ENCODE peak calls at places on chromosome 16, in eight cellular contexts. F is Peyer's patch, W is IMR-90, V is body of pancreas, R is stomach, U is spleen, D is prostate gland, P is GM12891. M is an unnamed sample.

GRCh38 chr16:3646348-3646920 is 8.1 kb upstream of the DNASE1 start:
- DNase-seq in U (peak; percentile 41), D (peak; percentile 87), R (peak; percentile 73), W (peak; percentile 23), P (no peak), F (peak; percentile 87), V (peak; percentile 86), M (no peak)

GRCh38 chr16:82042841-82043240 is 7.8 kb downstream of the HSD17B2 start:
- DNase-seq in U (no peak), V (no peak), D (no peak), W (no peak), F (no peak), P (no peak), R (no peak), M (no peak)

GRCh38 chr16:78298986-78299385 is 199.5 kb downstream of the WWOX start:
- DNase-seq in V (no peak), W (no peak), P (no peak), F (no peak), R (no peak), D (no peak), U (no peak), M (no peak)

GRCh38 chr16:87161822-87162676 is 155.1 kb downstream of the C16orf95 start:
- DNase-seq in R (no peak), D (no peak), U (peak; percentile 38), P (no peak), F (no peak), V (no peak), W (no peak), M (no peak)

GRCh38 chr16:12868169-12868568 is 33.2 kb upstream of the SHISA9 start:
- DNase-seq in V (no peak), F (no peak), W (no peak), D (no peak), P (no peak), U (no peak), R (no peak), M (no peak)

GRCh38 chr16:88584676-88585075 is 14.5 kb downstream of the ZC3H18 start:
- DNase-seq in F (no peak), U (no peak), W (no peak), D (no peak), R (no peak), P (no peak), V (no peak), M (no peak)

GRCh38 chr16:53235851-53236250 is 181.1 kb downstream of the CHD9 start:
- DNase-seq in R (no peak), D (no peak), P (no peak), U (no peak), W (peak; percentile 54), F (no peak), V (no peak), M (no peak)

GRCh38 chr16:48870141-48870540 is 260.2 kb upstream of the N4BP1 start:
- DNase-seq in P (no peak), U (no peak), D (no peak), W (no peak), R (no peak), V (no peak), F (no peak), M (no peak)

GRCh38 chr16:79571065-79571697 is 29.4 kb downstream of the MAF start:
- DNase-seq in W (no peak), F (no peak), V (no peak), R (no peak), D (no peak), U (no peak), P (no peak), M (no peak)

GRCh38 chr16:239948-240277 is 5.3 kb downstream of the FAM234A start:
- DNase-seq in D (no peak), U (no peak), P (no peak), R (no peak), W (peak; percentile 12), F (no peak), V (no peak), M (no peak)

DNA sequence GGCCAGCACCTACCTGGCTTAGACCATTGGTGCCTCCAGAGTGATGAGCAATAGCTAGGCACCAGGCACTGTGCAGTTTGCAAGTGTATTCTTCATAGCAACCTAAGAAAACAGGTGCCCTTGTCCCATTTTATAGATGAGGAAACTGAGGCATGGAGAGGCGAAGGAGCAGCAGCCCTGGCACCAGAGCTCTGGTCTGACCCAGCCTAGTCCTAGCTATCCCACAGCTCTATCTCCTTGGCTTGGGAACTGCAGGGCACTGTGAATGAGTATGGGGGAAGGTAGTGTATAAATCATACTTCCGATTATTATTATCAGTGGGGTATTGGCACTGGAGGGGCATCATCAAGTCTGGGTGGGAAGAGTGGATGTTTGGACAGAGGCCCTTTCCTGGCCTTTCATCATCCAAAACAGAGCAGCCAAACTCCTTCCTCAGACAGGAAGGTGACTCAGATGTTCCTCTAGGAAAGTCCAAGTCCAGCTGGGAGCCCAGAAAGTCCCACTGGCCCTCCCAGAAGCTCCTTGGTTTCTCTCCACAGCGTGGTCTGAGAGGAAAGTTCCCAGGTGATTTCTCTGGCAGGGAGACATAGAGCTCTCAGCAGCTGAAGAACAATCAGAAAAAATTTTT is 32.0 kb upstream of the PLLP start:
- DNase-seq in D (no peak), V (no peak), W (peak; percentile 89), P (no peak), F (peak; percentile 57), R (no peak), U (peak; percentile 10), M (no peak)
- TF ChIP-seq POLR2A in D (no peak), V (no peak), W (no peak), P (no peak), F (no peak), R (no peak), U (no peak), M (no peak)

GRCh38 chr16:30429678-30430427 is at the start of gene DCTPP1:
- DNase-seq in D (peak; percentile 97), W (peak; percentile 98), V (peak; percentile 98), U (peak; percentile 96), F (peak; percentile 99), P (peak; percentile 89), R (peak; percentile 96), M (peak; percentile 98)
- TF ChIP-seq POLR2A in D (peak; percentile 57), W (no peak), V (peak; percentile 68), U (no peak), F (peak; percentile 49), P (peak; percentile 67), R (no peak), M (peak; percentile 59)

GRCh38 chr16:21158208-21159110 is at the start of gene LDAF1:
- DNase-seq in P (peak; percentile 81), F (peak; percentile 93), V (peak; percentile 85), U (peak; percentile 97), D (peak; percentile 87), R (peak; percentile 88), W (peak; percentile 63), M (peak; percentile 90)
- TF ChIP-seq POLR2A in P (no peak), F (peak; percentile 51), V (peak; percentile 59), U (no peak), D (peak; percentile 89), R (no peak), W (no peak), M (no peak)

GRCh38 chr16:56479469-56479868 is 28.1 kb downstream of the OGFOD1 start:
- DNase-seq in P (no peak), D (no peak), R (no peak), U (no peak), V (no peak), W (no peak), F (no peak), M (no peak)
- TF ChIP-seq POLR2A in P (no peak), D (no peak), R (no peak), U (no peak), V (no peak), W (no peak), F (no peak), M (no peak)